ENCODE peak calls at places on chromosome 5, in eight cellular contexts. A is fibroblast of mammary gland; T is astrocyte; J is AG08396; M is fibroblast of lung; C is activated naive CD4-positive, alpha-beta T cell; R is mucosa of gallbladder; I is IMR-90. O is an unnamed sample.

GRCh38 chr5:85278193-85278592 is 893.5 kb upstream of the EDIL3 start:
- DNase-seq in C (no peak), I (no peak), A (no peak), J (no peak), T (no peak), R (no peak), M (no peak), O (no peak)

GRCh38 chr5:6371079-6371810 is 7.1 kb downstream of the MED10 start:
- DNase-seq in I (no peak), J (no peak), T (no peak), R (no peak), C (no peak), M (no peak), A (no peak), O (no peak)

GRCh38 chr5:154118832-154119442 is 71.6 kb upstream of the GALNT10 start:
- DNase-seq in R (no peak), I (peak; percentile 13), A (peak; percentile 12), C (no peak), J (peak; percentile 41), M (peak; percentile 45), T (peak; percentile 33), O (no peak)

GRCh38 chr5:144421411-144421810 is 250.7 kb downstream of the KCTD16 start:
- DNase-seq in J (no peak), C (no peak), M (peak; percentile 42), I (no peak), A (no peak), T (peak; percentile 25), R (no peak), O (no peak)

GRCh38 chr5:81895312-81895711 is 76.5 kb upstream of the ATG10 start:
- DNase-seq in T (no peak), M (no peak), J (no peak), R (no peak), C (no peak), I (peak; percentile 8), A (peak; percentile 8), O (no peak)

GRCh38 chr5:169567079-169567478 is 16.5 kb upstream of the SPDL1 start:
- DNase-seq in T (peak; percentile 45), I (peak; percentile 10), M (peak; percentile 48), A (no peak), J (no peak), R (no peak), C (no peak), O (no peak)

GRCh38 chr5:126433708-126434107 is 10.5 kb downstream of the GRAMD2B start:
- DNase-seq in R (no peak), T (peak; percentile 89), I (peak; percentile 65), M (peak; percentile 89), A (peak; percentile 69), J (no peak), C (no peak), O (no peak)

GRCh38 chr5:112957970-112958773 is 18.4 kb upstream of the DCP2 start:
- DNase-seq in T (peak; percentile 95), A (peak; percentile 99), M (peak; percentile 96), I (peak; percentile 98), J (peak; percentile 87), R (peak; percentile 60), C (no peak), O (peak; percentile 68)

GRCh38 chr5:120091376-120091948 is 372.6 kb upstream of the PRR16 start:
- DNase-seq in A (no peak), J (no peak), M (no peak), C (no peak), R (no peak), T (no peak), I (no peak), O (no peak)

GRCh38 chr5:113776832-113777525 is 263.5 kb downstream of the YTHDC2 start:
- DNase-seq in C (no peak), I (no peak), R (no peak), J (no peak), A (no peak), M (peak; percentile 24), T (peak; percentile 7), O (no peak)

GRCh38 chr5:73182282-73182681 is 9.3 kb downstream of the TMEM174 start:
- DNase-seq in R (no peak), M (no peak), C (no peak), I (no peak), J (no peak), A (no peak), T (no peak), O (no peak)

GRCh38 chr5:179822444-179822990 is 1.8 kb downstream of the SQSTM1 start:
- DNase-seq in M (no peak), C (no peak), J (no peak), I (no peak), A (no peak), R (no peak), T (no peak), O (no peak)

GRCh38 chr5:61534481-61535267 is 202.6 kb downstream of the ZSWIM6 start:
- DNase-seq in M (no peak), C (no peak), J (no peak), A (no peak), T (no peak), I (no peak), R (no peak), O (no peak)

GRCh38 chr5:88203977-88204735 is 64.5 kb downstream of the TMEM161B start:
- DNase-seq in M (peak; percentile 88), J (peak; percentile 27), R (no peak), C (no peak), I (peak; percentile 6), T (peak; percentile 86), A (no peak), O (no peak)

GRCh38 chr5:453725-454481 is 10.9 kb downstream of the EXOC3 start:
- DNase-seq in A (no peak), R (no peak), T (no peak), J (no peak), M (no peak), I (no peak), C (no peak), O (no peak)

GRCh38 chr5:42631241-42631640 is 125.4 kb upstream of the CCDC152 start:
- DNase-seq in R (no peak), I (no peak), J (no peak), T (no peak), C (no peak), M (no peak), A (no peak), O (no peak)

GRCh38 chr5:39158127-39158593 is 61.2 kb downstream of the FYB1 start:
- DNase-seq in R (no peak), A (peak; percentile 49), C (no peak), J (no peak), M (peak; percentile 7), I (no peak), T (no peak), O (no peak)

O was measured in glomerular endothelial cell.